ENCODE peak calls at places on chromosome 21, in nine cellular contexts. F is GM12878, K is PC-3, B is fibroblast of lung, D is astrocyte, S is GM23338, J is IMR-90, M is mesenchymal stem cell, N is neural progenitor cell. G is an unnamed sample.

GRCh38 chr21:17428980-17429379 is 83.9 kb upstream of the CXADR start:
- DNase-seq in F (no peak), K (no peak), B (no peak), D (no peak), S (no peak), J (no peak), M (no peak), N (no peak), G (no peak)

GRCh38 chr21:35827004-35827403 is 233.3 kb downstream of the SETD4 start:
- DNase-seq in F (no peak), K (peak), B (no peak), D (peak), S (no peak), J (no peak), M (no peak), N (no peak), G (no peak)

GRCh38 chr21:44920694-44921604 is at the start of gene ITGB2:
- DNase-seq in F (no peak), K (no peak), B (no peak), D (no peak), S (peak), J (no peak), M (no peak), N (no peak), G (peak)

GRCh38 chr21:30372139-30372770 is at the start of gene KRTAP13-2:
- DNase-seq in F (no peak), K (peak), B (no peak), D (no peak), S (no peak), J (no peak), M (no peak), N (no peak), G (no peak)

GRCh38 chr21:35239811-35240219 is 190.7 kb upstream of the RUNX1 start:
- DNase-seq in F (no peak), K (no peak), B (no peak), D (no peak), S (no peak), J (no peak), M (no peak), N (peak), G (no peak)

GRCh38 chr21:41598561-41599511 is 90.9 kb upstream of the TMPRSS2 start:
- DNase-seq in F (no peak), K (no peak), B (no peak), D (no peak), S (no peak), J (no peak), M (no peak), N (no peak), G (no peak)

GRCh38 chr21:44947111-44947929 is 7.5 kb downstream of the SLX9 start:
- DNase-seq in F (no peak), K (peak), B (no peak), D (no peak), S (no peak), J (no peak), M (no peak), N (no peak), G (no peak)

GRCh38 chr21:45074818-45075605 is 632 bp downstream of the ADARB1 start:
- DNase-seq in F (no peak), K (peak), B (no peak), D (peak), S (peak), J (no peak), M (peak), N (peak), G (no peak)

GRCh38 chr21:40511976-40512375 is 335.0 kb downstream of the DSCAM start:
- DNase-seq in F (no peak), K (peak), B (no peak), D (peak), S (no peak), J (no peak), M (no peak), N (no peak), G (no peak)

GRCh38 chr21:16002872-16003466 is 273.2 kb downstream of the USP25 start:
- DNase-seq in F (no peak), K (peak), B (peak), D (no peak), S (peak), J (peak), M (no peak), N (no peak), G (no peak)

GRCh38 chr21:39637971-39638628 is 25.4 kb downstream of the B3GALT5 start:
- DNase-seq in F (no peak), K (no peak), B (no peak), D (no peak), S (no peak), J (no peak), M (no peak), N (no peak), G (no peak)

GRCh38 chr21:25313891-25314646 is 293.2 kb downstream of the MRPL39 start:
- DNase-seq in F (no peak), K (peak), B (peak), D (peak), S (no peak), J (peak), M (no peak), N (no peak), G (no peak)

GRCh38 chr21:35170244-35170756 is 121.2 kb upstream of the RUNX1 start:
- DNase-seq in F (no peak), K (no peak), B (no peak), D (no peak), S (no peak), J (no peak), M (no peak), N (no peak), G (peak)

DNA sequence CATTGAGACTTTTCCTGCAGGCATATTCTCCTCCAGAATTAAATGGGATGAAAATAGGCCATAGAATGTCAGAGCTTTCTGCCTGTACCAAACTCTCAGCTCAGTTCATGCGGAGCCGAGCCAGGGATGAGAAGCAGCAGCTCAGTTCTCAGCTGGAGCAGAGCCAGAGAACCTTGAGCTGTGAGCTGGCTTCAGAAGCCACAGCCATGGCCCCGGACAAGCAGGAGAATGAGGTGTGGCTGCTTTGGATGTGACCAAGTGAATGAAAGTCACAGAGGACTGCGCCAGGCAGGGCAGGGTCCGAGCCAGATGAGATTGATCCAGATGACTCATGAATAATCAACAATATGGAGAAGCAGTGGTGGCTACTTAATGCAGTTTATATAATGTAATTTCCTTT is 633.8 kb downstream of the NCAM2 start:
- DNase-seq in F (no peak), K (peak), B (peak), D (peak), S (no peak), J (peak), M (no peak), N (no peak), G (no peak)
- H2AFZ ChIP-seq in F (no peak), K (no peak), B (no peak), D (no peak), S (no peak), J (peak), M (no peak), N (no peak), G (no peak)

GRCh38 chr21:38354231-38354630 is 97.4 kb downstream of the KCNJ15 start:
- DNase-seq in F (no peak), K (no peak), B (no peak), D (no peak), S (no peak), J (no peak), M (no peak), N (no peak), G (no peak)

GRCh38 chr21:38351176-38351959 is 94.6 kb downstream of the KCNJ15 start:
- DNase-seq in F (no peak), K (no peak), B (no peak), D (no peak), S (no peak), J (peak), M (no peak), N (no peak), G (no peak)

GRCh38 chr21:38350681-38351080 is 93.9 kb downstream of the KCNJ15 start:
- DNase-seq in F (no peak), K (no peak), B (no peak), D (no peak), S (no peak), J (no peak), M (peak), N (no peak), G (no peak)

GRCh38 chr21:38352536-38353219 is 95.9 kb downstream of the KCNJ15 start:
- DNase-seq in F (no peak), K (peak), B (peak), D (peak), S (peak), J (peak), M (peak), N (peak), G (peak)

GRCh38 chr21:38351961-38352521 is 95.2 kb downstream of the KCNJ15 start:
- DNase-seq in F (no peak), K (peak), B (peak), D (peak), S (peak), J (peak), M (peak), N (no peak), G (no peak)
- H3K4me2 ChIP-seq in F (peak), K (peak), B (peak), D (peak), S (peak), J (peak), M (no peak), N (no peak), G (no peak)

GRCh38 chr21:37509802-37510393 is 143.3 kb downstream of the DYRK1A start:
- DNase-seq in F (no peak), K (no peak), B (peak), D (peak), S (no peak), J (peak), M (peak), N (no peak), G (no peak)

GRCh38 chr21:37511848-37512247 is 145.3 kb downstream of the DYRK1A start:
- DNase-seq in F (no peak), K (no peak), B (no peak), D (no peak), S (no peak), J (no peak), M (no peak), N (no peak), G (no peak)

GRCh38 chr21:37516998-37517397 is 150.4 kb downstream of the DYRK1A start:
- DNase-seq in F (no peak), K (no peak), B (no peak), D (no peak), S (no peak), J (no peak), M (no peak), N (no peak), G (no peak)

GRCh38 chr21:37513383-37513782 is 146.8 kb downstream of the DYRK1A start:
- DNase-seq in F (no peak), K (no peak), B (no peak), D (no peak), S (no peak), J (no peak), M (no peak), N (no peak), G (no peak)

DNA sequence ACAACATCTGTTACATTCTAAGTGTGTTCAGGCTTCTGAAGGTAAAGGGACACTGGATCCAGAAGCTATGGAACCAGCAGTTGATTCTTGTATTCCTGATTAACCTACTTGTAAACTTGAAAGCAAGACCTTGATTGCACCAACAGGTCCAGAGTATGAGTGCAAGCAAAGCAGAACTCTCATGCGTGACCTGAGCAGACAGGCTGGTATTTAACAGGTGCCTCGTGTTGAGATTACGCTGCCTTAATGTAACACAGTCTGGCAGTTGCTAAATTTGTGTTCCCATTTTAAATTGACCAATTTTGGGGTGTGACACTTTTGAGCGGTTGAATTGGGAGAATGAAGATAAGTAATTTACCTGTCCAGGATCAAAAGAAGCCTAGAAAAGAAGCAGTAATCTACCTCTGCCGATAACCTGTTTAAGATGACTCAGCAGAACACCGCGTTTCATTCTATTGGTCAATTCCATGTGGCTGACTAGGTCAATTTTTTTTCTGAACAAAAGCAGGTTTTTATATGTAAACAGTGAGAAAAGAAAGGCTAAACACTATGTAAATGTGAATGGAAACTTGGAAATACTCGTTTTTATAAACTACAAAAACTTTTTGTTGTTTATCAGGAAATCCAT is 147.6 kb downstream of the DYRK1A start:
- DNase-seq in F (no peak), K (no peak), B (no peak), D (no peak), S (no peak), J (no peak), M (no peak), N (no peak), G (no peak)
- H3K27ac ChIP-seq in F (no peak), K (no peak), B (no peak), D (no peak), S (no peak), J (no peak), M (no peak), N (no peak), G (no peak)

DNA sequence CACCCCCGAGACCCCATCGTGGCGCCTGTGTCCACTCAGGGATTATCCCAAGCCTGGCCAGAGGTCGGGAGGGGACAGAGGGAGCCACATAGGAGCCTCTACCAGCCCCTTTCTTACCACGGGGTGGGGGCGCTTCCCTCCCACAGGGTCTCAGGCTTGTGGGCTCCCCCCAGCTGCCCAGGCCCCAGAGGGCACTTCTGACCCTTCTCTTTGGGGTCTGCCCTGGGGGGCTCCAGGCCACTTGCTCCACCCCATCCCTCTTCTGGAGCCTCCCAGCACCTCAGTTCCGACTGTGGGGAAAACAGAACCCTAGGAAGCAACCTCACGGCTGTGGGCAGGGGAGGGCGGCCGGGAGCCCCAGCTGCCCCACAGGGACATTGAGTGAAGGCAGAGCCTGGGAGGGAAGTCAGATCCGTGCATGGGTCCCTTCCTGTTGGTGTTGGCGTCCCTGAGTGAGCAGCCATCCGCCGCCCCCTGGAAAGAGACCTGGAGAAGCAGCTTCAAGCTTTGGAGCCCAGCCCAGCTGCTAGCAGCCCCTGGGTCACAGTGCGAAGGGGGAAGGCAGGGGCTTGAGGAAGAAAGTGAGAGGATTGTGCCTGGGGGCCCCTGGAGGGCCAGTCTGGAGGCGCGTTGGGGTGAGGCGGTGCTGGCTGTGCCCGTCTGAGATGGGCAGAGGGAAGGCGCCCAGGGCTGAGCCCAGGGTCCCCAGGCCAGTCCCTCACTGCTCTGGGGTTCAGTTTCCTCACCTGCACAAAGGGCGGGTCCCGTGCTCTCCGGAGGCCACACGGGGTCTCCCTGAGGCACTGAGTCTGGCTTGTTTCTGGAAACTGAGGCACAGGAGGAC is 22.1 kb downstream of the RRP1 start:
- DNase-seq in F (no peak), K (no peak), B (no peak), D (no peak), S (no peak), J (no peak), M (no peak), N (no peak), G (no peak)
- H2AFZ ChIP-seq in F (peak), K (no peak), B (no peak), D (no peak), S (no peak), J (peak), M (no peak), N (no peak), G (no peak)

GRCh38 chr21:38569733-38570132 is 71.5 kb upstream of the ERG start:
- DNase-seq in F (no peak), K (no peak), B (no peak), D (no peak), S (no peak), J (no peak), M (no peak), N (no peak), G (no peak)

GRCh38 chr21:38562182-38562581 is 63.9 kb upstream of the ERG start:
- DNase-seq in F (no peak), K (no peak), B (no peak), D (no peak), S (no peak), J (no peak), M (no peak), N (no peak), G (no peak)

DNA sequence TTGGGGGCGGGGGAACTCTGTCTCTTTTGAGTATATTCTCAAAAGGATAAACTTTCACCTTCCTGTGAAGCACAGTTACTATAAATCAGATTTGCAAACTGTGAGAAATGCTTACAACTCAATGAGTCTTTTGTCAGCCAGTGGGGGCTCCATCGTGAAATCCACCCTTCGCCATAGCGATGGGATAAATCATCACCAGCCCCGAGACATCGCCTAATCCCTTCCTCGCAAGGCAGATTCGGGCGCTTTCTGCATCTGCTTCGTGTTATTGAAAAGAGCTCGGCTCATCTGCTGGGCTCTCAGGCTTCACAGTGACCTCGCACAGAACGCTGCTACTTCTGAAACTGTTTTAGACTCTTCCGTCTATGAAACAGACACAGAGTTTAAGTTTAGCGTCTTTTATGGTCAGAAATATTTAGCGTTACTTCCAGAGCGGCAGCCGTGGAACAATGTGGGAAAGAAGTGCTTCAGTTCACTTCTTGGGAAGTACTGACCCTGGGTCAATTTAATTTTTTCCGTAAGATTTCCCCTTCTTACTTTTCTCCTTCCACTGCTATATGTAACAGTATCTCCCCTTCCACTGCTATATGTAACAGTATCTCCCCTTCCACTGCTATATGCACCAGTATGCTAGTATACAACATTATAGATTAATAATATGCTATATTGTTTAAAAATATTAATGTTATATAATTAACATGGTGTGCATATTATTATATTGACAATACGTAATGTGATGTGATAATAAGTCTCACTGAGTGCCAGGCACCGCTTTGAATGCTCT is 69.5 kb upstream of the ERG start:
- DNase-seq in F (no peak), K (no peak), B (peak), D (peak), S (peak), J (peak), M (peak), N (peak), G (no peak)
- H3K4me2 ChIP-seq in F (no peak), K (no peak), B (peak), D (peak), S (no peak), J (peak), M (peak), N (peak), G (no peak)

GRCh38 chr21:32021319-32022027 is 148.7 kb downstream of the HUNK start:
- DNase-seq in F (no peak), K (peak), B (no peak), D (no peak), S (no peak), J (no peak), M (no peak), N (no peak), G (no peak)
- H3K27ac ChIP-seq in F (no peak), K (no peak), B (no peak), D (no peak), S (no peak), J (no peak), M (no peak), N (no peak), G (no peak)

DNA sequence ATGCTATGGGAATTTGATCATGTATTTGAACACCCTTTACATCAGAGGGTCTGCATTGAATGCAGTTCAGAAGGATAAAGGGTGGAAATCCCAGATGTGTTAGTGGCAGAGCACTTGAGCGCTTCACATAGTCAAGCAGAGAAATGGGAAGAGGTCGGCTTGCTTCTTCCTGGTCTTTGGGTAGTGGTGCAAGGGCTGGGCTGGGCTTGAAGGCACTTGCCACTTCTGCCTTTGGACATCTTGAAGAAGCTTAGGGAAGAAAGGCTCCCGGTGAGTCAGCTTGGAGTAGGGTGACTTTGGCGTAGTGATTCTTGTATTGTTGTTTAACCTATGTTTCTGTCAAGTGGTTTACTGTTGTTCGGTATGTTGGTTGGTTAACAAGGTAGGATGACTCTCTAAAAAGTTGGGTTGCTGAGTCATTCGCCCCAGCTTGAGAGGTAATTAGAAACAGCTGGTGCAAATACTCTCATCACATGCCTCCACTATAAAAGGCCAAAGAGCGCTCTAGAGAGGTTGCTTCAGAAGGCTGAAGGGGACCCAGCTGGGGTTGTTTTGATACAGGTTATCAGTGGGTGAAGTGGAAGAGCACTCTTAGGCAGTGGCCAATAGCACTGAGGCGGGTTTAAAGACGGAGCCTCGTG is 1.3 kb downstream of the BACH1 start:
- DNase-seq in F (peak), K (peak), B (peak), D (peak), S (peak), J (peak), M (peak), N (peak), G (peak)
- H2AFZ ChIP-seq in F (no peak), K (no peak), B (no peak), D (no peak), S (no peak), J (no peak), M (no peak), N (peak), G (peak)

GRCh38 chr21:28750565-28750964 is 242.1 kb downstream of the LTN1 start:
- DNase-seq in F (no peak), K (no peak), B (no peak), D (no peak), S (no peak), J (no peak), M (no peak), N (no peak), G (no peak)

GRCh38 chr21:28746166-28746565 is 246.5 kb downstream of the LTN1 start:
- DNase-seq in F (no peak), K (peak), B (no peak), D (no peak), S (no peak), J (peak), M (no peak), N (no peak), G (no peak)

GRCh38 chr21:28743723-28744122 is 249.0 kb downstream of the LTN1 start:
- DNase-seq in F (no peak), K (no peak), B (no peak), D (no peak), S (no peak), J (no peak), M (no peak), N (no peak), G (no peak)

GRCh38 chr21:28745131-28746055 is 247.3 kb downstream of the LTN1 start:
- DNase-seq in F (peak), K (peak), B (peak), D (peak), S (peak), J (peak), M (peak), N (peak), G (peak)

GRCh38 chr21:28747464-28747863 is 245.2 kb downstream of the LTN1 start:
- DNase-seq in F (no peak), K (no peak), B (no peak), D (no peak), S (no peak), J (no peak), M (no peak), N (no peak), G (no peak)
- H3K4me2 ChIP-seq in F (no peak), K (no peak), B (no peak), D (no peak), S (no peak), J (no peak), M (no peak), N (no peak), G (no peak)